ENCODE peak calls at places on chromosome 11, in four cellular contexts. M is ureter, R is NCI-H1694, J is HCEC 1CT. P is an unnamed sample.

GRCh38 chr11:114301927-114302326 is 5.7 kb downstream of the NNMT start:
- DNase-seq in M (no peak), R (no peak), J (no peak), P (no peak)

GRCh38 chr11:30435488-30435887 is 112.6 kb downstream of the ARL14EP start:
- DNase-seq in M (no peak), R (no peak), J (no peak), P (no peak)

GRCh38 chr11:75056806-75057205 is 39.9 kb downstream of the OR2AT4 start:
- DNase-seq in M (no peak), R (no peak), J (no peak), P (no peak)

GRCh38 chr11:106765849-106766248 is 252.4 kb downstream of the GUCY1A2 start:
- DNase-seq in M (no peak), R (no peak), J (no peak), P (no peak)

GRCh38 chr11:17416492-17416891 is 28.0 kb upstream of the KCNJ11 start:
- DNase-seq in M (no peak), R (no peak), J (no peak), P (no peak)

GRCh38 chr11:19525276-19525675 is 187.4 kb upstream of the NAV2 start:
- DNase-seq in M (no peak), R (no peak), J (no peak), P (no peak)

GRCh38 chr11:1693327-1694063 is 3.5 kb upstream of the KRTAP5-6 start:
- DNase-seq in M (peak; percentile 81), R (peak; percentile 35), J (peak; percentile 45), P (peak; percentile 79)

GRCh38 chr11:38971141-38971540 is 2373.1 kb upstream of the RAG2 start:
- DNase-seq in M (no peak), R (no peak), J (no peak), P (no peak)

GRCh38 chr11:59174664-59175033 is 2.7 kb downstream of the DTX4 start:
- DNase-seq in M (no peak), R (no peak), J (peak; percentile 61), P (no peak)

GRCh38 chr11:19426719-19427066 is 185.9 kb upstream of the E2F8 start:
- DNase-seq in M (no peak), R (no peak), J (no peak), P (no peak)

GRCh38 chr11:10474551-10474950 is 19.5 kb downstream of the AMPD3 start:
- DNase-seq in M (no peak), R (no peak), J (no peak), P (no peak)

GRCh38 chr11:76049506-76049905 is 156.8 kb downstream of the WNT11 start:
- DNase-seq in M (no peak), R (no peak), J (no peak), P (no peak)

GRCh38 chr11:130671801-130672700 is 223.6 kb downstream of the ADAMTS15 start:
- DNase-seq in M (peak; percentile 69), R (no peak), J (no peak), P (peak; percentile 90)

GRCh38 chr11:77072851-77073327 is 6.1 kb downstream of the CAPN5 start:
- DNase-seq in M (peak; percentile 42), R (no peak), J (no peak), P (no peak)

GRCh38 chr11:65787649-65788622 is 1.1 kb downstream of the OVOL1 start:
- DNase-seq in M (no peak), R (no peak), J (no peak), P (no peak)

GRCh38 chr11:38339835-38340440 is 1741.9 kb upstream of the RAG2 start:
- DNase-seq in M (no peak), R (no peak), J (no peak), P (no peak)

GRCh38 chr11:63839508-63840355 is 822 bp downstream of the MARK2 start:
- DNase-seq in M (no peak), R (no peak), J (no peak), P (no peak)

GRCh38 chr11:2669926-2670469 is 29.8 kb downstream of the KCNQ1OT1 start:
- DNase-seq in M (no peak), R (no peak), J (no peak), P (peak; percentile 41)

GRCh38 chr11:61392991-61393595 is 706 bp downstream of the TMEM216 start:
- DNase-seq in M (no peak), R (no peak), J (no peak), P (no peak)

GRCh38 chr11:69455969-69456368 is 25.5 kb upstream of the LINC01488 start:
- DNase-seq in M (no peak), R (no peak), J (no peak), P (no peak)

GRCh38 chr11:128689946-128690745 is 3.7 kb upstream of the FLI1 start:
- DNase-seq in M (no peak), R (no peak), J (no peak), P (no peak)

GRCh38 chr11:108392364-108392763 is 75.0 kb downstream of the C11orf65 start:
- DNase-seq in M (no peak), R (no peak), J (no peak), P (no peak)

GRCh38 chr11:120956710-120957500 is 67.0 kb upstream of the TBCEL start:
- DNase-seq in M (no peak), R (no peak), J (no peak), P (no peak)

GRCh38 chr11:102234779-102235439 is 82.4 kb upstream of the BIRC3 start:
- DNase-seq in M (no peak), R (no peak), J (no peak), P (no peak)